ENCODE peak calls at places on chromosomes 5 and 9, in eight cellular contexts. L, P, M, I, C, B, S and V are unnamed samples.

GRCh38 chr5:107565791-107566536 is 104.8 kb downstream of the EFNA5 start:
- DNase-seq in L (no peak), P (no peak), M (no peak), I (no peak), C (no peak), B (no peak), S (peak; percentile 31), V (no peak)

GRCh38 chr9:89902450-89902849 is 297.6 kb downstream of the GADD45G start:
- DNase-seq in L (peak; percentile 45), P (peak; percentile 14), M (no peak), I (no peak), C (no peak), B (no peak), S (no peak), V (no peak)

GRCh38 chr5:164235176-164235914 is 729.9 kb downstream of the MAT2B start:
- DNase-seq in L (peak; percentile 79), P (no peak), M (no peak), I (no peak), C (no peak), B (no peak), S (no peak), V (no peak)

GRCh38 chr9:127876764-127877562 is 512 bp downstream of the AK1 start:
- DNase-seq in L (no peak), P (no peak), M (peak; percentile 56), I (no peak), C (no peak), B (no peak), S (no peak), V (no peak)

GRCh38 chr9:90925581-90926257 is 124.1 kb downstream of the SYK start:
- DNase-seq in L (peak; percentile 95), P (no peak), M (no peak), I (no peak), C (no peak), B (no peak), S (no peak), V (no peak)

GRCh38 chr9:14321517-14322125 is 7.7 kb upstream of the NFIB start:
- DNase-seq in L (no peak), P (no peak), M (no peak), I (no peak), C (no peak), B (no peak), S (no peak), V (no peak)

GRCh38 chr5:14581333-14581890 is at the start of gene OTULINL:
- DNase-seq in L (peak; percentile 47), P (peak; percentile 91), M (peak; percentile 90), I (peak; percentile 90), C (peak; percentile 90), B (peak; percentile 92), S (peak; percentile 91), V (peak; percentile 90)

GRCh38 chr5:5221731-5222130 is 81.6 kb downstream of the ADAMTS16 start:
- DNase-seq in L (peak; percentile 13), P (no peak), M (no peak), I (no peak), C (no peak), B (no peak), S (no peak), V (no peak)

GRCh38 chr9:20941177-20941690 is 90.2 kb downstream of the HACD4 start:
- DNase-seq in L (peak; percentile 71), P (peak; percentile 70), M (peak; percentile 23), I (peak; percentile 20), C (peak; percentile 51), B (peak; percentile 50), S (peak; percentile 70), V (peak; percentile 42)

GRCh38 chr5:170330568-170331054 is 33.0 kb upstream of the LCP2 start:
- DNase-seq in L (no peak), P (no peak), M (no peak), I (no peak), C (no peak), B (no peak), S (no peak), V (no peak)
- H3K27ac ChIP-seq in L (no peak overlapping the region), P (no peak overlapping the region), M (no peak overlapping the region), I (peak overlapping the region; percentile 81), C (no peak overlapping the region), B (peak overlapping the region; percentile 72), S (no peak overlapping the region), V (peak overlapping the region; percentile 39)

GRCh38 chr5:150904479-150905311 is at the start of gene ZNF300:
- DNase-seq in L (peak; percentile 93), P (peak; percentile 92), M (peak; percentile 91), I (peak; percentile 85), C (peak; percentile 88), B (peak; percentile 79), S (peak; percentile 87), V (peak; percentile 54)
- H3K9me3 ChIP-seq in L (peaks cover 32% of the 10 kb centered on the region), P (peaks cover 43% of the 10 kb centered on the region), M (peaks cover 2% of the 10 kb centered on the region), I (peaks cover 100% of the 10 kb centered on the region), C (peaks cover 100% of the 10 kb centered on the region), B (peaks cover 58% of the 10 kb centered on the region), S (peaks cover 52% of the 10 kb centered on the region), V (peaks cover 6% of the 10 kb centered on the region)

GRCh38 chr9:125644819-125645507 is 62.0 kb downstream of the MAPKAP1 start:
- DNase-seq in L (no peak), P (no peak), M (no peak), I (no peak), C (no peak), B (no peak), S (no peak), V (no peak)
- H3K4me1 ChIP-seq in L (peaks cover 15% of the 10 kb centered on the region), P (peaks cover 4% of the 10 kb centered on the region), M (peaks cover 2% of the 10 kb centered on the region), I (peaks cover 28% of the 10 kb centered on the region), C (peaks cover 32% of the 10 kb centered on the region), B (peaks cover 5% of the 10 kb centered on the region), S (peaks cover 3% of the 10 kb centered on the region), V (peaks cover 29% of the 10 kb centered on the region)

DNA sequence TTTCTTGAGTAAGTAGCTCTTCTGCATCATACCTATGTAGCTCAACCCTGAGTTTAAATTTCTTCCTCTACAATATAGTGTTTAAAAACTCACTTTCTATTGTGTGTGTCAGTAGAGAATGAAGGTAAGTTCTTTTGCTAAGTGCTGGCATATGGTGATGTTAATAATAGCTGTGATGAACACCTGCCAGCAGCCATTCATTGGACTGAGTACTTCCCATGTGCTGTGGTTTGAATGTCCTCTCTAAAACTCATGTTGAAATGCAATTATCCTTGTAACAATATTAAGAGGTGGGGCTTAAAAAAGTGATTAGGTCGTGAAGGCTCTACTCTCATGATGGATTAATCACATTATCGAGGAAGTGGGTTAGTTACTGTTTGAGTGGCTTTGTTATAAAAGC is 645.2 kb upstream of the RGMB start:
- DNase-seq in L (no peak), P (no peak), M (no peak), I (no peak), C (no peak), B (no peak), S (no peak), V (no peak)
- H3K27ac ChIP-seq in L (no peak overlapping the region), P (no peak overlapping the region), M (no peak overlapping the region), I (no peak overlapping the region), C (no peak overlapping the region), B (no peak overlapping the region), S (no peak overlapping the region), V (no peak overlapping the region)

GRCh38 chr9:11158063-11158462 is 545.3 kb upstream of the PTPRD start:
- DNase-seq in L (no peak), P (no peak), M (no peak), I (no peak), C (no peak), B (no peak), S (no peak), V (no peak)
- H3K9me3 ChIP-seq in L (peaks cover 12% of the 10 kb centered on the region), P (no peaks in the 10 kb centered on the region), M (no peaks in the 10 kb centered on the region), I (peaks cover 28% of the 10 kb centered on the region), C (peaks cover 36% of the 10 kb centered on the region), B (no peaks in the 10 kb centered on the region), S (no peaks in the 10 kb centered on the region), V (no peaks in the 10 kb centered on the region)